ENCODE peak calls at places on chromosomes 4 and X, in seven cellular contexts. L, U, M, T, Z, K and J are unnamed samples.

GRCh38 chr4:148790691-148791090 is 348.5 kb upstream of the NR3C2 start:
- DNase-seq in L (peak; percentile 94), K (no peak), M (no peak), T (peak; percentile 68), U (no peak), Z (no peak), J (peak; percentile 57)

GRCh38 chr4:148103647-148104355 is 338.4 kb downstream of the NR3C2 start:
- DNase-seq in L (peak; percentile 16), K (no peak), M (no peak), Z (no peak), T (no peak), U (no peak), J (peak; percentile 50)

GRCh38 chr4:143071351-143071750 is 113.4 kb upstream of the USP38 start:
- DNase-seq in T (peak; percentile 59), L (no peak), K (no peak), U (no peak), Z (no peak), M (no peak), J (no peak)

GRCh38 chr4:29717658-29718057 is 1002.5 kb upstream of the PCDH7 start:
- DNase-seq in Z (peak; percentile 45), T (no peak), K (no peak), L (peak; percentile 23), U (no peak), M (no peak), J (no peak)

GRCh38 chr4:153522800-153523089 is 56.6 kb downstream of the TMEM131L start:
- DNase-seq in M (no peak), K (no peak), L (no peak), T (peak; percentile 10), U (no peak), Z (no peak), J (no peak)

GRCh38 chr4:86831262-86832090 is 17.7 kb downstream of the SLC10A6 start:
- DNase-seq in K (no peak), U (no peak), Z (peak; percentile 95), M (no peak), T (no peak), L (peak; percentile 96), J (no peak)

GRCh38 chrX:15158350-15158735 is 111.5 kb downstream of the ASB9 start:
- DNase-seq in M (no peak), T (no peak), K (no peak), L (no peak), U (no peak), Z (no peak), J (no peak)

GRCh38 chrX:53318766-53319353 is 37.5 kb upstream of the IQSEC2 start:
- DNase-seq in M (no peak), K (no peak), U (no peak), T (no peak), L (no peak), Z (no peak), J (no peak)

GRCh38 chr4:152033621-152034020 is 272.8 kb upstream of the GATB start:
- DNase-seq in Z (no peak), M (no peak), T (no peak), K (no peak), U (no peak), L (peak; percentile 45), J (no peak)

GRCh38 chr4:89245459-89245858 is 62.1 kb downstream of the GPRIN3 start:
- DNase-seq in L (no peak), Z (peak; percentile 8), T (no peak), U (no peak), M (no peak), K (no peak), J (no peak)

GRCh38 chr4:25970691-25971427 is 56.8 kb downstream of the SMIM20 start:
- DNase-seq in T (peak; percentile 90), M (no peak), L (no peak), U (no peak), K (no peak), Z (peak; percentile 37), J (peak; percentile 66)

GRCh38 chrX:283115-283845 is 2.1 kb downstream of the PLCXD1 start:
- DNase-seq in M (peak; percentile 96), K (peak; percentile 89), Z (peak; percentile 90), L (peak; percentile 83), U (peak; percentile 88), T (peak; percentile 87), J (peak; percentile 98)

GRCh38 chrX:45422216-45422925 is 221.7 kb upstream of the DIPK2B start:
- DNase-seq in L (no peak), M (no peak), Z (peak; percentile 41), K (no peak), T (no peak), U (no peak), J (no peak)

GRCh38 chrX:153924149-153924861 is 1.8 kb downstream of the ARHGAP4 start:
- DNase-seq in M (no peak), T (peak; percentile 47), Z (peak; percentile 61), L (peak; percentile 44), U (no peak), K (no peak), J (peak; percentile 69)

GRCh38 chrX:123731258-123731986 is 1.4 kb downstream of the THOC2 start:
- DNase-seq in M (no peak), Z (peak; percentile 42), T (no peak), U (no peak), K (no peak), L (peak; percentile 15), J (peak; percentile 33)

GRCh38 chr4:52657630-52658501 is 1.2 kb downstream of the USP46 start:
- DNase-seq in T (peak; percentile 13), U (peak; percentile 30), L (peak; percentile 69), K (peak; percentile 70), M (peak; percentile 66), Z (peak; percentile 65), J (peak; percentile 95)

GRCh38 chr4:37453004-37453360 is 208.4 kb downstream of the NWD2 start:
- DNase-seq in U (peak; percentile 59), M (peak; percentile 68), L (peak; percentile 48), Z (peak; percentile 40), T (peak; percentile 97), K (no peak), J (peak; percentile 92)

GRCh38 chr4:186727977-186728519 is 4.4 kb upstream of the FAT1 start:
- DNase-seq in L (no peak), K (no peak), T (no peak), M (peak; percentile 62), U (peak; percentile 18), Z (peak; percentile 50), J (peak; percentile 95)

GRCh38 chr4:37450309-37450708 is 205.8 kb downstream of the NWD2 start:
- DNase-seq in Z (no peak), U (no peak), M (no peak), K (no peak), L (no peak), T (no peak), J (no peak)

DNA sequence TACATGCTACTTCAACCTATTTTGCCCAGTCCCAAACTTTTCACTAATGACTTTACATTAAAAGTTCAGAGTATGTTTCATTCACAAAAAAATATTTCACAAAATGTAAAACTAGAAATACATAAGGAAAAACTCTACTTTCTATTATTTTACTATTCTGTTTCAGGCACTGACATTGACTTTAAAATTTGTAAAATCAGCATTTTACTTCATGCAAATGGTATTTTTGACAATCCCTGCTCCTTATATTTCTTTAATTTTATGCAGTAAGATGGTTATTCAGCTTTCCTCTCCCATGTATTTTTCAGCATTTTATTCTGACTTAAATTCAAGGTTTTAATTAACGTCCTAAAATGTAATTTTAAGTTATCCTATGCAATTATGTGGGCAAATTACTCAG is 178.5 kb downstream of the COL25A1 start:
- DNase-seq in Z (no peak), U (no peak), T (no peak), K (no peak), M (no peak), L (no peak), J (no peak)
- H2BK120ac ChIP-seq in Z (no peak overlapping the region), U (no peak overlapping the region), T (no peak overlapping the region), K (no peak overlapping the region), M (no peak overlapping the region), L (no peak overlapping the region), J (no peak overlapping the region)

GRCh38 chrX:41338422-41338821 is 4.5 kb downstream of the DDX3X start:
- DNase-seq in K (no peak), M (no peak), Z (no peak), U (no peak), T (peak; percentile 41), L (no peak), J (no peak)
- H4K8ac ChIP-seq in K (no peak overlapping the region), M (no peak overlapping the region), Z (no peak overlapping the region), U (no peak overlapping the region), T (no peak overlapping the region), L (no peak overlapping the region), J (no peak overlapping the region)

GRCh38 chrX:51496501-51497291 is at the start of gene NUDT11:
- DNase-seq in U (peak; percentile 65), L (peak; percentile 72), M (peak; percentile 77), K (no peak), T (peak; percentile 44), Z (peak; percentile 79), J (peak; percentile 81)
- H3K9ac ChIP-seq in U (peak within 1 kb of the TSS; percentile 88), L (peak within 1 kb of the TSS; percentile 86), M (peak within 1 kb of the TSS; percentile 54), K (peak within 1 kb of the TSS; percentile 58), T (peak within 1 kb of the TSS; percentile 58), Z (peak within 1 kb of the TSS; percentile 69), J (peak within 1 kb of the TSS; percentile 68)

GRCh38 chr4:57475424-57475823 is 365.2 kb upstream of the IGFBP7 start:
- DNase-seq in K (no peak), L (no peak), U (no peak), M (no peak), Z (no peak), T (no peak), J (no peak)
- H2BK120ac ChIP-seq in K (no peak overlapping the region), L (no peak overlapping the region), U (no peak overlapping the region), M (no peak overlapping the region), Z (no peak overlapping the region), T (no peak overlapping the region), J (no peak overlapping the region)

GRCh38 chr4:177789610-177790009 is 347.4 kb upstream of the AGA start:
- DNase-seq in M (no peak), T (no peak), Z (no peak), K (no peak), U (no peak), L (no peak), J (no peak)

GRCh38 chr4:177791188-177791587 is 349.0 kb upstream of the AGA start:
- DNase-seq in T (no peak), L (no peak), U (no peak), Z (no peak), M (no peak), K (no peak), J (no peak)
- H4K8ac ChIP-seq in T (no peak overlapping the region), L (no peak overlapping the region), U (no peak overlapping the region), Z (no peak overlapping the region), M (no peak overlapping the region), K (no peak overlapping the region), J (no peak overlapping the region)